ENCODE peak calls at places on chromosomes 5 and 9, in eight cellular contexts. M is cardiac fibroblast, E is lower leg skin, A is mucosa of descending colon, J is fibroblast of mammary gland, H is spleen, Q is choroid plexus epithelial cell, S is fibroblast of villous mesenchyme. Z is an unnamed sample.

GRCh38 chr5:72486371-72486770 is 20.8 kb downstream of the ZNF366 start:
- DNase-seq in M (peak; percentile 80), E (no peak), A (no peak), J (peak; percentile 48), H (no peak), Q (peak; percentile 78), S (peak; percentile 46), Z (no peak)

GRCh38 chr5:157596449-157596848 is 20.9 kb upstream of the ADAM19 start:
- DNase-seq in M (no peak), E (no peak), A (peak; percentile 46), J (peak; percentile 60), H (no peak), Q (no peak), S (no peak), Z (peak; percentile 97)

GRCh38 chr5:78816143-78816765 is 167.7 kb upstream of the LHFPL2 start:
- DNase-seq in M (no peak), E (no peak), A (no peak), J (no peak), H (no peak), Q (no peak), S (no peak), Z (no peak)

GRCh38 chr9:12739014-12739413 is 35.8 kb upstream of the LURAP1L start:
- DNase-seq in M (no peak), E (no peak), A (no peak), J (no peak), H (no peak), Q (no peak), S (no peak), Z (no peak)

GRCh38 chr9:129547063-129547462 is 73.8 kb downstream of the C9orf50 start:
- DNase-seq in M (no peak), E (no peak), A (no peak), J (no peak), H (no peak), Q (no peak), S (no peak), Z (no peak)

GRCh38 chr9:90907790-90908189 is 106.2 kb downstream of the SYK start:
- DNase-seq in M (no peak), E (no peak), A (no peak), J (no peak), H (no peak), Q (no peak), S (no peak), Z (no peak)

GRCh38 chr9:125663127-125663526 is 43.9 kb downstream of the MAPKAP1 start:
- DNase-seq in M (peak; percentile 72), E (no peak), A (no peak), J (peak; percentile 67), H (no peak), Q (peak; percentile 63), S (peak; percentile 20), Z (no peak)

GRCh38 chr5:139183502-139183901 is 14.7 kb downstream of the SIL1 start:
- DNase-seq in M (no peak), E (no peak), A (no peak), J (no peak), H (no peak), Q (no peak), S (no peak), Z (no peak)

GRCh38 chr5:172846677-172847076 is 12.6 kb downstream of the ERGIC1 start:
- DNase-seq in M (no peak), E (no peak), A (no peak), J (no peak), H (no peak), Q (no peak), S (no peak), Z (no peak)

GRCh38 chr9:91315191-91315590 is 46.5 kb downstream of the AUH start:
- DNase-seq in M (no peak), E (no peak), A (peak; percentile 82), J (no peak), H (no peak), Q (no peak), S (no peak), Z (no peak)

GRCh38 chr5:14871084-14871572 is 450 bp downstream of the ANKH start:
- DNase-seq in M (no peak), E (peak; percentile 30), A (peak; percentile 57), J (no peak), H (peak; percentile 89), Q (no peak), S (no peak), Z (no peak)

GRCh38 chr5:157288405-157289163 is 22.7 kb downstream of the CYFIP2 start:
- DNase-seq in M (no peak), E (no peak), A (no peak), J (no peak), H (no peak), Q (no peak), S (no peak), Z (no peak)

GRCh38 chr5:124843596-124843899 is 97.1 kb upstream of the ZNF608 start:
- DNase-seq in M (no peak), E (no peak), A (no peak), J (no peak), H (no peak), Q (peak; percentile 44), S (peak; percentile 8), Z (no peak)

GRCh38 chr5:179023528-179024189 is at the start of gene ZNF879:
- DNase-seq in M (peak; percentile 97), E (peak; percentile 93), A (peak; percentile 95), J (peak; percentile 94), H (peak; percentile 97), Q (peak; percentile 98), S (peak; percentile 96), Z (peak; percentile 25)

GRCh38 chr9:70113403-70114022 is 69.9 kb downstream of the MAMDC2 start:
- DNase-seq in M (peak; percentile 84), E (peak; percentile 59), A (peak; percentile 69), J (peak; percentile 77), H (no peak), Q (peak; percentile 86), S (peak; percentile 72), Z (no peak)

GRCh38 chr9:106800691-106801090 is 62.3 kb upstream of the ZNF462 start:
- DNase-seq in M (peak; percentile 64), E (no peak), A (no peak), J (peak; percentile 25), H (no peak), Q (peak; percentile 20), S (peak; percentile 16), Z (no peak)

GRCh38 chr9:106798021-106798799 is 64.8 kb upstream of the ZNF462 start:
- DNase-seq in M (no peak), E (no peak), A (no peak), J (no peak), H (no peak), Q (no peak), S (no peak), Z (no peak)

GRCh38 chr9:106799146-106799545 is 63.8 kb upstream of the ZNF462 start:
- DNase-seq in M (peak; percentile 93), E (no peak), A (no peak), J (peak; percentile 88), H (no peak), Q (peak; percentile 93), S (peak; percentile 70), Z (no peak)

GRCh38 chr9:106797299-106797698 is 65.7 kb upstream of the ZNF462 start:
- DNase-seq in M (peak; percentile 19), E (no peak), A (peak; percentile 68), J (peak; percentile 21), H (no peak), Q (peak; percentile 38), S (peak; percentile 24), Z (no peak)

DNA sequence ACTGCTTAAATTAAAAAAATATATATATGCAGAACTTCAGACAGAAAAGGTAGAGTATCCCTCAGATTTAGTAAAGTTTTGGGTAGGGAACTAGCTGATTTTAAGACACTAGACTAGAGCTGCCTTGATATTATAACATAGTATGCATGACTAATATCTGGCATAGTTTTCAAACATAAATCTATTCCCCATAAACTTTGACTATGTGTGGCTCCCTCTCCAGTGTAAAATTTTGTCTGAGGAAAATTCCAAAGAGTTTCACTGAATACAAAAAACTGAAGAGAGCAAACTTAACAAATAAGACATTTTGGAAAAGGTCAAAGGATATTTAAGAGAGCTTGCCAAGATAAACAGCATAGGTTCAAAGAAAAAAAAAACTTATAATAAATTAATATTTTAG is 66.2 kb upstream of the ZNF462 start:
- DNase-seq in M (no peak), E (no peak), A (no peak), J (no peak), H (no peak), Q (no peak), S (peak; percentile 28), Z (no peak)
- TF ChIP-seq CTCF in M (no peak), E (no peak), A (no peak), J (no peak), H (no peak), Q (no peak), S (no peak), Z (no peak)

GRCh38 chr5:983568-983967 is 25.0 kb upstream of the NKD2 start:
- DNase-seq in M (no peak), E (no peak), A (no peak), J (no peak), H (no peak), Q (no peak), S (no peak), Z (no peak)
- H3K4me3 ChIP-seq in M (no peak overlapping the region), E (no peak overlapping the region), A (no peak overlapping the region), J (no peak overlapping the region), H (no peak overlapping the region), Q (no peak overlapping the region), S (no peak overlapping the region), Z (no peak overlapping the region)

DNA sequence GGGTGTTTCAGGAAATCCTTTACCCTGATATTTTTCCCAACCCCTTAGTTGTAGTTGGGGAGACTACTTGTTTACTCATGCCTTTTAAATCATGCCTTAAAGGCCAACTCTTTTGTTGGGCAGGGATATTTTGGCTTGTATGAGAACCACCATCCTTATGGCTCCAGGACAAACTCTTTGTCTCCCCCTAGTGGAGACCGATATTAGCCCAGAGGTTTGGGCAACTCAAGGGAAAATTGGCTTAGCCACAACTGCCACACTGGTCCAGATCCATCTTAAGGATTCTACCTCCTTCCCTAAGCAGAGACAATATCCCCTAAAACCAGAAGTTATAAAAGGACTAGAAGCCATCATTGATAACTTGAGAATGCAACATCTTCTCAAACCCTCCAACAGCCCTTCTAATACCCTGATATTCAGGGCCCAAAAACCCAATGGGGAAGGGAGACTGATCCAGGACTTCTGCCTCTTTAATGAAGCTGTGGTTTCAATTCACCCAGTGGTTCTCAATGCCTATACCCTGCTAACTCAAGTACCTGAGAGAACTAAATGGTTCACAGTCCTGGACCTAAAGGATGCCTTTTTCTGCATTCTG is 100.9 kb upstream of the HCN1 start:
- DNase-seq in M (no peak), E (no peak), A (no peak), J (no peak), H (no peak), Q (no peak), S (no peak), Z (no peak)
- TF ChIP-seq CTCF in M (peak; percentile 32), E (no peak), A (no peak), J (peak; percentile 34), H (no peak), Q (no peak), S (no peak), Z (peak; percentile 65)

GRCh38 chr5:66633754-66634153 is 37.6 kb downstream of the MAST4 start:
- DNase-seq in M (no peak), E (no peak), A (no peak), J (no peak), H (no peak), Q (no peak), S (no peak), Z (no peak)

GRCh38 chr5:66634601-66635000 is 38.4 kb downstream of the MAST4 start:
- DNase-seq in M (no peak), E (no peak), A (no peak), J (no peak), H (no peak), Q (no peak), S (no peak), Z (no peak)

GRCh38 chr5:66629446-66629845 is 33.3 kb downstream of the MAST4 start:
- DNase-seq in M (no peak), E (no peak), A (no peak), J (no peak), H (no peak), Q (no peak), S (no peak), Z (no peak)
- H3K4me3 ChIP-seq in M (no peak overlapping the region), E (no peak overlapping the region), A (no peak overlapping the region), J (no peak overlapping the region), H (no peak overlapping the region), Q (no peak overlapping the region), S (no peak overlapping the region), Z (no peak overlapping the region)

Z was measured in GM12864.